ENCODE peak calls at places on chromosome 16, in ten cellular contexts. R is epithelial cell of esophagus, A is hepatocyte, E is foreskin fibroblast, F is endothelial cell, Z is stomach, K is BE2C, W is HFFc6, B is mucosa of descending colon, P is body of pancreas. Q is an unnamed sample.

GRCh38 chr16:12017583-12017982 is 41.0 kb downstream of the SNX29 start:
- DNase-seq in A (no peak), B (no peak), P (no peak), F (no peak), K (no peak), R (no peak), Z (no peak), E (no peak), W (peak), Q (no peak)

GRCh38 chr16:3165111-3165822 is 22.7 kb upstream of the OR1F1 start:
- DNase-seq in P (no peak), F (no peak), K (no peak), A (no peak), R (no peak), Z (no peak), B (no peak), W (no peak), E (no peak), Q (no peak)

GRCh38 chr16:85753559-85753958 is 2.7 kb upstream of the C16orf74 start:
- DNase-seq in Z (peak), R (peak), P (peak), B (no peak), E (no peak), W (no peak), K (no peak), A (no peak), F (no peak), Q (no peak)

GRCh38 chr16:89596957-89597644 is 16.3 kb upstream of the DPEP1 start:
- DNase-seq in R (no peak), A (no peak), B (no peak), F (no peak), P (no peak), Z (no peak), E (no peak), K (no peak), W (no peak), Q (no peak)

GRCh38 chr16:30565526-30565925 is 6.0 kb downstream of the ZNF688 start:
- DNase-seq in A (no peak), Z (no peak), E (no peak), P (no peak), B (no peak), F (no peak), R (no peak), W (no peak), K (no peak), Q (no peak)

GRCh38 chr16:84281077-84281476 is 13.6 kb upstream of the WFDC1 start:
- DNase-seq in B (no peak), F (no peak), W (peak), P (no peak), R (peak), K (no peak), Z (no peak), A (no peak), E (no peak), Q (no peak)

GRCh38 chr16:89602273-89602951 is 11.0 kb upstream of the DPEP1 start:
- DNase-seq in A (peak), B (no peak), K (peak), F (peak), Z (no peak), R (peak), P (no peak), W (peak), E (peak), Q (no peak)

GRCh38 chr16:85550422-85551318 is 62.5 kb upstream of the GSE1 start:
- DNase-seq in E (no peak), A (no peak), P (no peak), Z (no peak), B (peak), K (no peak), F (no peak), W (no peak), R (no peak), Q (no peak)

GRCh38 chr16:85542548-85542927 is 70.6 kb upstream of the GSE1 start:
- DNase-seq in F (no peak), B (no peak), E (no peak), A (no peak), W (no peak), K (no peak), P (no peak), Z (no peak), R (no peak), Q (no peak)

GRCh38 chr16:28538733-28539596 is at the start of gene NUPR1:
- DNase-seq in P (peak), B (peak), K (no peak), A (peak), W (peak), Z (peak), R (peak), F (no peak), E (peak), Q (no peak)

GRCh38 chr16:46582313-46582712 is 38.9 kb downstream of the SHCBP1 start:
- DNase-seq in P (no peak), A (no peak), E (no peak), Z (no peak), F (no peak), K (no peak), R (no peak), B (no peak), W (no peak), Q (no peak)

GRCh38 chr16:3444032-3444388 is 530 bp downstream of the NAA60 start:
- DNase-seq in P (no peak), F (peak), Z (peak), K (peak), B (no peak), E (peak), R (peak), A (peak), W (peak), Q (no peak)

GRCh38 chr16:19284207-19284606 is 1.3 kb upstream of the CLEC19A start:
- DNase-seq in B (no peak), E (peak), F (no peak), W (no peak), R (peak), A (no peak), Z (peak), P (peak), K (no peak), Q (no peak)

GRCh38 chr16:79451196-79451816 is 149.2 kb downstream of the MAF start:
- DNase-seq in W (no peak), A (no peak), B (no peak), P (no peak), Z (no peak), E (no peak), F (no peak), K (no peak), R (no peak), Q (no peak)

GRCh38 chr16:31067342-31067741 is 6.7 kb downstream of the ZNF668 start:
- DNase-seq in R (no peak), W (no peak), P (no peak), A (no peak), F (no peak), K (no peak), B (no peak), E (no peak), Z (no peak), Q (no peak)

GRCh38 chr16:85902366-85903155 is 3.6 kb downstream of the IRF8 start:
- DNase-seq in P (no peak), W (no peak), E (no peak), Z (peak), K (no peak), R (no peak), B (peak), F (no peak), A (no peak), Q (peak)

GRCh38 chr16:58814348-58814801 is 80.3 kb upstream of the GOT2 start:
- DNase-seq in R (peak), W (peak), A (peak), P (peak), B (no peak), Z (peak), E (peak), K (peak), F (peak), Q (no peak)

DNA sequence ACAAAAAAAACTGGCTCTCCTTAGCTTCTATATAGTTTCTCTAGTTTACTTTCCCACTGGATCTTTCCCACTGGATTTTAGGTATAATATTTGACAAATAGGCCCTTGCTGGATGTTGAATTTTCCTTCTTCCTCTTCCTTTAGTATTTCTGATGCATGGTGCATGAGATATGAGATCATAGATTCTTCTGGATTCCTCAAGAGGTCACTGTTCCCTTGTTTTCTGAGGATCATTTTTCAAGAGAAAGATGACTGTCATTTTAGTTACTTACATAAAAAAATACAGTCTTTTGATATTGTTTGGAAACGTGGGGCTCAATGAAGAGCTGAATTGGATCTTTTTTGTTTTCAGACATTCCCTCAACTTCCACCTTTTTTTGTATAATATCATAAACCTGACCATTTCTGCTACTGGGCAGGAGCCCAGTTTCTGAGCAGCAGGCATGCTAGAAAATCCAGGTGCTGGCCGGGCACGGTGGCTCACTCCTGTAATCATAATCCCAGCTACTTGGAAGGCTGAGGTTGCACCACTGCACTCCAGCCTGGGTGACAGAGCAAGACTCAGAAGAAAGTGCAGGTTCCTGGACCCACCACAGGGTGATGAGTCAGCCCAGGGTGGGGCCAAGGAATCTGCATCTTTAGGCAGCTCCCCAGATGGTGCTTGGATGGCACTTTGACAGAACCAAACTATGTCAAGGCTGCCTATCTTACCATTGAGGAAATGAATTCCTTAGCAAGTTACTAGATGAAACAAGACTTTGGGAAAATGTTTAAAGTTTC is 70.3 kb downstream of the SDR42E1 start:
- DNase-seq in P (no peak), A (peak), Z (no peak), K (no peak), R (peak), B (no peak), F (no peak), E (peak), W (peak), Q (no peak)
- TF ChIP-seq CTCF in P (peak), A (peak), Z (no peak), K (peak), R (peak), B (no peak), F (peak), E (peak), W (peak), Q (no peak)

GRCh38 chr16:57663436-57663835 is 4.7 kb upstream of the ADGRG3 start:
- DNase-seq in P (no peak), W (no peak), A (no peak), R (no peak), B (no peak), F (no peak), E (no peak), K (no peak), Z (no peak), Q (no peak)

GRCh38 chr16:57661510-57661909 is 6.6 kb upstream of the ADGRG3 start:
- DNase-seq in B (no peak), E (no peak), R (no peak), W (no peak), Z (no peak), A (no peak), F (no peak), K (no peak), P (no peak), Q (no peak)

GRCh38 chr16:57661936-57662906 is 5.9 kb upstream of the ADGRG3 start:
- DNase-seq in R (no peak), E (no peak), W (no peak), F (no peak), P (no peak), K (no peak), Z (no peak), A (no peak), B (no peak), Q (no peak)

GRCh38 chr16:57658878-57659674 is 9.0 kb upstream of the ADGRG3 start:
- DNase-seq in W (no peak), K (no peak), R (no peak), A (no peak), P (no peak), B (no peak), E (no peak), F (no peak), Z (no peak), Q (no peak)

GRCh38 chr16:57660715-57661463 is 7.2 kb upstream of the ADGRG3 start:
- DNase-seq in P (no peak), R (no peak), F (no peak), Z (no peak), B (no peak), K (no peak), A (no peak), W (no peak), E (no peak), Q (no peak)
- TF ChIP-seq CTCF in P (no peak), R (no peak), F (no peak), Z (no peak), B (no peak), K (no peak), A (no peak), W (no peak), E (no peak), Q (no peak)

GRCh38 chr16:1494129-1494640 is 1.0 kb downstream of the TELO2 start:
- DNase-seq in R (peak), W (peak), A (peak), K (peak), Z (peak), E (peak), P (no peak), F (peak), B (peak), Q (no peak)
- TF ChIP-seq CTCF in R (peak), W (peak), A (peak), K (peak), Z (no peak), E (peak), P (no peak), F (no peak), B (no peak), Q (no peak)

DNA sequence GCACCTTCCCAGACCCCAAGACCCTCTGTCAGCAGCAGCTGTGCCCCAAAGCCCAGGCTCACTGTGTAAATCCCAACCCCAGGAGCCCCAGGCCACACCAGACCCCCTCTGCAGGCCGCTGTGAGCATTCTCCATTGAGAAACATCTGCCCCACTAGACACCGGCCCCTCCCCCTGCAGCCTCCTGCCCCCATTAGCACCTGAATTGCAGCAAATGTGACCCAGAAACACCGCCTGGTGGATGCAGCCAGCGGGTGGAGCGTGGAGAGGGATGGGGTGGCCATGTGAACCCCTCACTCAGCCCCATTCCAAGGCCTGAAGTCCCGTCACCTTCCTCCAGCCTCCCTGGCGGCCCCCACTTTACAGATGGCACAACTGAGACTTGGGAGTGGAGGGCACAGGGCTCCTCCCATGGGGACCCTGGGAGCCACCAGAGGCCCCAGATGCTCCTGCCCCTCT is 2.2 kb downstream of the UBALD1 start:
- DNase-seq in F (no peak), A (no peak), K (peak), R (no peak), W (no peak), B (no peak), Z (no peak), E (no peak), P (no peak), Q (no peak)
- TF ChIP-seq CTCF in F (no peak), A (no peak), K (peak), R (no peak), W (no peak), B (no peak), Z (no peak), E (no peak), P (no peak), Q (no peak)

DNA sequence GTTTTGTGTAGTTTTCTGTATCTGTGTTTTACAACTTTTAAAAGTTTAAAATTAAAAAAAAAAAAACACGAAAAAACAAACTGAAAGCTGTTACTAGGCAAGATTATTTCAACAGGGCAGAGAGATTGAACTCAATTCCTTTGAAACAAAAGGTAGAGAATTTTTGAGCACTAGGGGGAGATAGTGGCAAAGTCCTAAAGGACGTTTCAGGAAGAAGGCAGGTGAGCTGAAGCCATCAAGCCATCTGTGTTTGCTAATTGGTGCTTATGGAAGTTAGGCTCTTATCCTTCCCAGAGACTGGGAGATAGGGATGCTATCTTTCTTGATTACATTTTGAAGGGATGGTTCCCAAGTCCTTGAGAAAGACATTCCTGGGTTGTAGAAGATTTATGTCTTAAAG is 70.6 kb upstream of the CLEC3A start:
- DNase-seq in E (no peak), B (no peak), A (peak), Z (no peak), W (no peak), P (no peak), R (peak), F (no peak), K (no peak), Q (no peak)
- TF ChIP-seq CTCF in E (peak), B (peak), A (peak), Z (no peak), W (no peak), P (no peak), R (no peak), F (peak), K (no peak), Q (no peak)

GRCh38 chr16:88455610-88456355 is 2.7 kb downstream of the ZFPM1 start:
- DNase-seq in W (no peak), E (peak), K (no peak), P (peak), F (peak), A (peak), Z (peak), B (peak), R (peak), Q (peak)
- TF ChIP-seq CTCF in W (no peak), E (no peak), K (no peak), P (no peak), F (no peak), A (no peak), Z (no peak), B (peak), R (no peak), Q (no peak)

GRCh38 chr16:49440156-49441065 is 66.8 kb downstream of the C16orf78 start:
- DNase-seq in F (no peak), W (no peak), Z (no peak), A (no peak), E (no peak), K (no peak), R (no peak), B (no peak), P (no peak), Q (no peak)

GRCh38 chr16:49443576-49443975 is 70.0 kb downstream of the C16orf78 start:
- DNase-seq in Z (no peak), B (no peak), A (no peak), E (no peak), R (no peak), W (no peak), P (no peak), F (no peak), K (no peak), Q (no peak)

GRCh38 chr16:49442805-49443204 is 69.2 kb downstream of the C16orf78 start:
- DNase-seq in K (no peak), A (no peak), W (no peak), F (no peak), B (no peak), P (no peak), Z (no peak), E (no peak), R (no peak), Q (no peak)

GRCh38 chr16:49439676-49440075 is 66.1 kb downstream of the C16orf78 start:
- DNase-seq in R (no peak), W (no peak), A (no peak), B (no peak), Z (no peak), K (no peak), P (no peak), F (no peak), E (no peak), Q (no peak)

GRCh38 chr16:49441366-49441780 is 67.8 kb downstream of the C16orf78 start:
- DNase-seq in W (no peak), A (peak), F (peak), P (peak), E (no peak), Z (peak), K (peak), R (no peak), B (peak), Q (peak)
- TF ChIP-seq CTCF in W (no peak), A (peak), F (peak), P (no peak), E (no peak), Z (no peak), K (peak), R (no peak), B (no peak), Q (no peak)

GRCh38 chr16:14015948-14016347 is 55.2 kb upstream of the MRTFB start:
- DNase-seq in W (peak), R (peak), K (no peak), P (no peak), A (no peak), B (no peak), Z (no peak), E (peak), F (no peak), Q (no peak)
- TF ChIP-seq CTCF in W (peak), R (no peak), K (no peak), P (no peak), A (no peak), B (no peak), Z (no peak), E (no peak), F (no peak), Q (no peak)

DNA sequence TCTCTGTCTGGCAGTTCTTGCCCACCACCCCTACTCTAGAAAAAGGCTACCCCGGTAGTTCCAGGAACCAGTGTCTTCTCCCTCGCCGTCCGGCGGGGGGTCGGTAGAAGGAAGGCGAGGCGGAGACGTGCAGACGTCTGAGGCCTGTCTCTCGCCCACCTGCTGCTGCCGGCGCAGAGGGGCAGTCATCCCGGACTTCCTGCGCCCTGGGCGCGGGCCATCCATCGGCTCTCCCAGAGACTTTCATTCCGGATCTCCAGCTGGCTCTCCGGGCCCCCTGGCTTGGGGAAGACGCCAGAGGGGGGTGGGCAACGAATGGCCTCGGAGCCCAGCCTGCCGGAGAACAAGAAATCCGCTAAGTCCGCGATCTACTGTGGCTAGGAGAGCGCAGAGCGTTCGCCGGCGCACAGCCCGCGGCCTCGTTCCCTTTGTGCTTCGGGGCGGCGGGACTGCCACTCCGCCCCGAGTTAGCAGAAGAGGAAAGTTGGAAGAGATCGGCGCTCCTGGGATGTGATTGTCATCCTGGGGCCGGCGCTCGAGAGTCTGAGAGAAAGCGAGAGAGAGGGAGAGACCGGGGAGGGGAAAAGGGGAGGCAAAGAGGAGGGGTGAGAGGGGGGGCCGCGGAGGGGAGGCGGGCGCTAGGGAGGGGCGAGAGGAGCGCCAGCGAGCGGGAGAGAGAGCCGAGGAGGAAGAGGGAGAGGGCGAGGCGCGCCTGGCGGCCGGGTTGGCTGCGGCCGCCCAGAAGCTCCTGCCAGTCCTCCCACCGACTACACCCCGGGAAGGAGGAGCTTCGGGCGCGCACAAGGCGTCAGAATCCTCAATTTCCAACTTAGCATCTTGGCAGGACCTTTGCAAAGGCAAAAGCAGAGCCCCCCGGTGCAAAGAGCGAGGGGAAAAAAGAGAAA is at the start of gene IRX5:
- DNase-seq in K (peak), F (peak), A (peak), Z (peak), P (peak), R (peak), W (peak), E (peak), B (peak), Q (peak)
- TF ChIP-seq CTCF in K (no peak), F (no peak), A (peak), Z (no peak), P (no peak), R (no peak), W (peak), E (no peak), B (no peak), Q (no peak)